ENCODE peak calls at places on chromosomes 2 and 18, in five cellular contexts. One of them, this sample, is unnamed.

GRCh38 chr2:17628349-17629261 is 88.1 kb downstream of the VSNL1 start:
- DNase-seq in IMR-90: no peak
- DNase-seq in neuronal stem cell: no peak
- DNase-seq in H9: no peak
- DNase-seq in H1: no peak
- DNase-seq in this sample: no peak

GRCh38 chr2:38602136-38602731 is 494 bp downstream of the HNRNPLL start:
- DNase-seq in IMR-90: no peak
- DNase-seq in neuronal stem cell: peak; percentile 48
- DNase-seq in H9: peak; percentile 48
- DNase-seq in H1: peak; percentile 75
- DNase-seq in this sample: no peak

GRCh38 chr2:231920366-231920765 is 5.8 kb downstream of the NPPC start:
- DNase-seq in IMR-90: no peak
- DNase-seq in neuronal stem cell: no peak
- DNase-seq in H9: no peak
- DNase-seq in H1: no peak
- DNase-seq in this sample: no peak

GRCh38 chr2:127574656-127575055 is 39.2 kb downstream of the MYO7B start:
- DNase-seq in IMR-90: no peak
- DNase-seq in neuronal stem cell: no peak
- DNase-seq in H9: no peak
- DNase-seq in H1: peak; percentile 20
- DNase-seq in this sample: no peak

GRCh38 chr2:28152585-28153284 is 239.9 kb upstream of the FOSL2 start:
- DNase-seq in IMR-90: peak; percentile 45
- DNase-seq in neuronal stem cell: no peak
- DNase-seq in H9: no peak
- DNase-seq in H1: no peak
- DNase-seq in this sample: no peak

GRCh38 chr2:234949762-234950434 is 1.9 kb upstream of the SH3BP4 start:
- DNase-seq in IMR-90: peak; percentile 100
- DNase-seq in neuronal stem cell: no peak
- DNase-seq in H9: no peak
- DNase-seq in H1: no peak
- DNase-seq in this sample: peak; percentile 100

GRCh38 chr2:64904405-64905329 is 84.5 kb upstream of the SLC1A4 start:
- DNase-seq in IMR-90: no peak
- DNase-seq in neuronal stem cell: no peak
- DNase-seq in H9: no peak
- DNase-seq in H1: no peak
- DNase-seq in this sample: no peak

GRCh38 chr18:35661483-35662146 is 80.1 kb downstream of the GALNT1 start:
- DNase-seq in IMR-90: no peak
- DNase-seq in neuronal stem cell: no peak
- DNase-seq in H9: no peak
- DNase-seq in H1: no peak
- DNase-seq in this sample: no peak

GRCh38 chr2:119293254-119293653 is 69.6 kb downstream of the STEAP3 start:
- DNase-seq in IMR-90: peak; percentile 16
- DNase-seq in neuronal stem cell: no peak
- DNase-seq in H9: no peak
- DNase-seq in H1: no peak
- DNase-seq in this sample: no peak

GRCh38 chr2:39380525-39381150 is 56.4 kb downstream of the MAP4K3 start:
- DNase-seq in IMR-90: peak; percentile 45
- DNase-seq in neuronal stem cell: no peak
- DNase-seq in H9: no peak
- DNase-seq in H1: no peak
- DNase-seq in this sample: peak; percentile 39

GRCh38 chr2:227614246-227614645 is 394 bp downstream of the SCYGR3 start:
- DNase-seq in IMR-90: no peak
- DNase-seq in neuronal stem cell: no peak
- DNase-seq in H9: no peak
- DNase-seq in H1: no peak
- DNase-seq in this sample: no peak

GRCh38 chr2:98569197-98569793 is 39.0 kb downstream of the COA5 start:
- DNase-seq in IMR-90: no peak
- DNase-seq in neuronal stem cell: peak; percentile 29
- DNase-seq in H9: peak; percentile 70
- DNase-seq in H1: peak; percentile 96
- DNase-seq in this sample: peak; percentile 18

GRCh38 chr18:58787750-58788149 is 76.9 kb upstream of the ZNF532 start:
- DNase-seq in IMR-90: no peak
- DNase-seq in neuronal stem cell: no peak
- DNase-seq in H9: no peak
- DNase-seq in H1: no peak
- DNase-seq in this sample: no peak

GRCh38 chr18:76844742-76845477 is 22.6 kb downstream of the ZNF236 start:
- DNase-seq in IMR-90: peak; percentile 28
- DNase-seq in neuronal stem cell: no peak
- DNase-seq in H9: no peak
- DNase-seq in H1: no peak
- DNase-seq in this sample: no peak

GRCh38 chr2:3805120-3805519 is 101.7 kb downstream of the DCDC2C start:
- DNase-seq in IMR-90: no peak
- DNase-seq in neuronal stem cell: peak; percentile 17
- DNase-seq in H9: peak; percentile 80
- DNase-seq in H1: peak; percentile 83
- DNase-seq in this sample: no peak

GRCh38 chr2:106130251-106130998 is 63.7 kb downstream of the UXS1 start:
- DNase-seq in IMR-90: no peak
- DNase-seq in neuronal stem cell: no peak
- DNase-seq in H9: no peak
- DNase-seq in H1: peak; percentile 51
- DNase-seq in this sample: no peak

GRCh38 chr18:68991281-68991680 is 193.4 kb downstream of the CCDC102B start:
- DNase-seq in IMR-90: peak; percentile 53
- DNase-seq in neuronal stem cell: no peak
- DNase-seq in H9: no peak
- DNase-seq in H1: no peak
- DNase-seq in this sample: peak; percentile 11

GRCh38 chr2:156959481-156959880 is 298.0 kb upstream of the GALNT5 start:
- DNase-seq in IMR-90: no peak
- DNase-seq in neuronal stem cell: no peak
- DNase-seq in H9: no peak
- DNase-seq in H1: no peak
- DNase-seq in this sample: no peak

GRCh38 chr2:146220957-146221356 is 1623.9 kb upstream of the ACVR2A start:
- DNase-seq in IMR-90: no peak
- DNase-seq in neuronal stem cell: no peak
- DNase-seq in H9: no peak
- DNase-seq in H1: no peak
- DNase-seq in this sample: no peak

GRCh38 chr2:131132729-131133128 is 27.6 kb downstream of the PLEKHB2 start:
- DNase-seq in IMR-90: no peak
- DNase-seq in neuronal stem cell: no peak
- DNase-seq in H9: no peak
- DNase-seq in H1: no peak
- DNase-seq in this sample: no peak

GRCh38 chr18:67428148-67428547 is 88.4 kb downstream of the DSEL start:
- DNase-seq in IMR-90: peak; percentile 49
- DNase-seq in neuronal stem cell: no peak
- DNase-seq in H9: no peak
- DNase-seq in H1: no peak
- DNase-seq in this sample: no peak

GRCh38 chr2:8701980-8702379 is 20.1 kb downstream of the ID2 start:
- DNase-seq in IMR-90: no peak
- DNase-seq in neuronal stem cell: no peak
- DNase-seq in H9: no peak
- DNase-seq in H1: no peak
- DNase-seq in this sample: no peak

GRCh38 chr2:128373346-128374000 is 54.8 kb upstream of the HS6ST1 start:
- DNase-seq in IMR-90: no peak
- DNase-seq in neuronal stem cell: no peak
- DNase-seq in H9: no peak
- DNase-seq in H1: no peak
- DNase-seq in this sample: no peak

GRCh38 chr2:131154071-131154531 is 49.0 kb downstream of the PLEKHB2 start:
- DNase-seq in IMR-90: peak; percentile 54
- DNase-seq in neuronal stem cell: peak; percentile 70
- DNase-seq in H9: peak; percentile 85
- DNase-seq in H1: peak; percentile 71
- DNase-seq in this sample: peak; percentile 67

GRCh38 chr18:35484034-35484433 is 13.7 kb downstream of the INO80C start:
- DNase-seq in IMR-90: no peak
- DNase-seq in neuronal stem cell: no peak
- DNase-seq in H9: no peak
- DNase-seq in H1: no peak
- DNase-seq in this sample: no peak

GRCh38 chr18:46676162-46676830 is 19.3 kb upstream of the LOXHD1 start:
- DNase-seq in IMR-90: no peak
- DNase-seq in neuronal stem cell: no peak
- DNase-seq in H9: no peak
- DNase-seq in H1: no peak
- DNase-seq in this sample: peak; percentile 68

GRCh38 chr18:50131591-50131990 is 63.4 kb downstream of the MYO5B start:
- DNase-seq in IMR-90: no peak
- DNase-seq in neuronal stem cell: no peak
- DNase-seq in H9: no peak
- DNase-seq in H1: no peak
- DNase-seq in this sample: no peak

GRCh38 chr2:240627736-240628506 is 2.6 kb downstream of the GPR35 start:
- DNase-seq in IMR-90: no peak
- DNase-seq in neuronal stem cell: no peak
- DNase-seq in H9: peak; percentile 15
- DNase-seq in H1: no peak
- DNase-seq in this sample: no peak

GRCh38 chr2:55119711-55120487 is 69.6 kb upstream of the RTN4 start:
- DNase-seq in IMR-90: no peak
- DNase-seq in neuronal stem cell: no peak
- DNase-seq in H9: no peak
- DNase-seq in H1: no peak
- DNase-seq in this sample: peak; percentile 76

DNA sequence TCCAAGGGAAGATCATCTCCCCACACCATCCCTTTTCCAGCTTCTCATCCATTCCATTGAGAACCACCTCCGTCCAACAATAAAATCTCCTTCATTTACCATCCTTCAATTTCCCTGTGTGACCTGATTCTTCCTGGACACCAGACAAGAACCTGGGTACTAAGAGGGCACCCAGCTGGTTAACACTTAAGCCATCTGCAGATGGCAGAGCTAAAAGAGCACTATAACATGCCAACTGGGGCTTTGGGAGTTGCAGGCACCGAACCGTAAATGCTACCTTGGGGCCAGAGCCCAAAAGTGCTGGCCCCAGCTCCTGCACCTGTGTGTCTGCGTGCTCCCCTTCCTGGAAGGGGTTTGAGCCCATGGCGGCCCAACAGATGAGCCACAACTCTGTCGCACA is 655.0 kb downstream of the LRP1B start:
- DNase-seq in IMR-90: no peak
- DNase-seq in neuronal stem cell: no peak
- DNase-seq in H9: no peak
- DNase-seq in H1: no peak
- DNase-seq in this sample: no peak
- H4K91ac ChIP-seq in IMR-90: no peak overlapping the region
- H4K91ac ChIP-seq in neuronal stem cell: no peak overlapping the region
- H4K91ac ChIP-seq in H9: no peak overlapping the region
- H4K91ac ChIP-seq in H1: no peak overlapping the region
- H4K91ac ChIP-seq in this sample: no peak overlapping the region

DNA sequence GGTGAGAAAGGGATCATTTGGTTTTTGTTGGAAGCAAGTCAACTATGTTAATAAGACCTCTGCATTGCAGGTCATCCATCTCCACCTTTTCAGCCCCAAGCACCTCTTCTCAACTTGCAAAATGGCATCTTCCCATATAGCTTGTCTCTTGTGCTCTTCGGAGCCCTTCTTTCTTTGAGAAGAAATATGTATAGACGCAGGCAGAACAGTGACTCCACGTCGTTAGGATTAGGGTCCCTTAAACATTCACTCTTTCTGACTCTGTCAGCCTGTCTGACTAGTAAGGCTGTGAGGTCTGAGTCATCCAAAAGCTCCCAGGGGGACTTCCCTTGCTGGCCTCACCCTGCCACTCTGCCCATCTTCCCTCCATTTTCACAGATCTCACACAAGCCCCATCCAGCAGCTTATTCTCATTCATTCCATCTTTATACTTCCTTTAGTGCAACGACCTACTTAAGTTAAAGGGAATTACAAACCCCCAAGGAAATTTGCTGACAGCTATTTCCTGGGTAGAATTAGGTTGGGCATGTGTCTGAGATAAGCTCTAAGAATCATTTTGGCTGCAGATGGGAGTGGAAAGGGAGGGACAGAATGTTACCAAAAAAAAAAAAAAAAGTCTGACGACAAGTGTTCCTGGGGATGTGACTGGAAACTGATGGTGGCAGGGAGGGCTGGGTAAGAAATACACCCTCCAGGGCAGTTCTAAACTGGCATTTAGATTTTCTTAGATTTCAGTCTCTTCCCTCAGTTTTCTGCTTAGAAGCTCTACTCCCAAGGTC is 37.7 kb upstream of the MEX3C start:
- DNase-seq in IMR-90: no peak
- DNase-seq in neuronal stem cell: no peak
- DNase-seq in H9: no peak
- DNase-seq in H1: no peak
- DNase-seq in this sample: peak; percentile 38
- H2BK15ac ChIP-seq in IMR-90: no peak overlapping the region
- H2BK15ac ChIP-seq in neuronal stem cell: no peak overlapping the region
- H2BK15ac ChIP-seq in H9: no peak overlapping the region
- H2BK15ac ChIP-seq in H1: no peak overlapping the region
- H2BK15ac ChIP-seq in this sample: no peak overlapping the region

GRCh38 chr2:9836074-9836473 is 7.2 kb upstream of the TAF1B start:
- DNase-seq in IMR-90: no peak
- DNase-seq in neuronal stem cell: no peak
- DNase-seq in H9: no peak
- DNase-seq in H1: no peak
- DNase-seq in this sample: no peak
- H4K91ac ChIP-seq in IMR-90: no peak overlapping the region
- H4K91ac ChIP-seq in neuronal stem cell: no peak overlapping the region
- H4K91ac ChIP-seq in H9: no peak overlapping the region
- H4K91ac ChIP-seq in H1: no peak overlapping the region
- H4K91ac ChIP-seq in this sample: no peak overlapping the region

DNA sequence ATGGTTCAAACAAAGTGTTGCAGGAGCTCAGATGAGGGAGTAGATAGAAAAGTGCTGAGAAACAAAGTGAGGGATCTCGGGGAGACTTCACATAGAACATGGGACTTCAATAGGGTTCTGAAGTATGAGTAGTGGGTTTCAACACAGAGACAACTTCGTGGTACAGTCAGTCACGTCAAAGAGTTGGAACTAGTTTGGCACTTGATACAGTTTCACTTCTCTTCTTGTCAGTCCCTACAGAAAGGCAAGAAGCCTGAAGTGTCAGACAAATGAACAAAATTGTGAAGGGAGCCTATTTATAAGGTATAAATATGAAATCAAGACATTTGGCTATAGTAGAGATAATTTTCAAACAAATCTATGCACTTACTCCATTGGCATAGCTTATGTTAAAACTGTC is 338.0 kb downstream of the TDRD15 start:
- DNase-seq in IMR-90: no peak
- DNase-seq in neuronal stem cell: no peak
- DNase-seq in H9: no peak
- DNase-seq in H1: no peak
- DNase-seq in this sample: no peak
- H2BK15ac ChIP-seq in IMR-90: no peak overlapping the region
- H2BK15ac ChIP-seq in neuronal stem cell: no peak overlapping the region
- H2BK15ac ChIP-seq in H9: no peak overlapping the region
- H2BK15ac ChIP-seq in H1: no peak overlapping the region
- H2BK15ac ChIP-seq in this sample: no peak overlapping the region